ENCODE peak calls at places on chromosomes 1 and 21, in nine cellular contexts. Y is epithelial cell of esophagus, R is GM06990, B is thoracic aorta, T is PC-3, I is mammary epithelial cell, P is mucosa of descending colon, A is body of pancreas, K is cardiac fibroblast. N is an unnamed sample.
A peak's percentile ranks its signal among the peaks of the same experiment; 100 is the strongest.

GRCh38 chr1:5198328-5198727 is 543.9 kb downstream of the AJAP1 start:
- DNase-seq in Y (no peak), R (no peak), B (no peak), T (no peak), I (no peak), P (no peak), A (no peak), K (no peak), N (no peak)

GRCh38 chr1:8404450-8405370 is 86.8 kb downstream of the SLC45A1 start:
- DNase-seq in Y (no peak), R (no peak), B (no peak), T (no peak), I (no peak), P (no peak), A (no peak), K (no peak), N (no peak)

GRCh38 chr1:6317101-6317760 is 56.3 kb upstream of the GPR153 start:
- DNase-seq in Y (no peak), R (no peak), B (no peak), T (peak; percentile 91), I (peak; percentile 11), P (no peak), A (no peak), K (no peak), N (no peak)

GRCh38 chr1:29179641-29180184 is 2.0 kb downstream of the SRSF4 start:
- DNase-seq in Y (no peak), R (no peak), B (no peak), T (no peak), I (no peak), P (no peak), A (no peak), K (peak; percentile 66), N (no peak)

GRCh38 chr1:46400398-46400797 is 6.3 kb downstream of the FAAH start:
- DNase-seq in Y (no peak), R (no peak), B (no peak), T (no peak), I (no peak), P (peak; percentile 47), A (no peak), K (no peak), N (no peak)

GRCh38 chr1:236603896-236604217 is 459 bp downstream of the HEATR1 start:
- DNase-seq in Y (peak; percentile 34), R (no peak), B (no peak), T (peak; percentile 2), I (no peak), P (no peak), A (no peak), K (peak; percentile 54), N (no peak)

GRCh38 chr1:1361982-1362423 is 3.6 kb upstream of the MXRA8 start:
- DNase-seq in Y (no peak), R (no peak), B (no peak), T (no peak), I (no peak), P (peak; percentile 29), A (no peak), K (peak; percentile 88), N (no peak)

GRCh38 chr21:45460011-45460565 is 55.1 kb downstream of the COL18A1 start:
- DNase-seq in Y (no peak), R (no peak), B (no peak), T (no peak), I (no peak), P (no peak), A (no peak), K (no peak), N (no peak)

GRCh38 chr1:107829083-107829771 is 135.8 kb downstream of the VAV3 start:
- DNase-seq in Y (no peak), R (no peak), B (no peak), T (no peak), I (no peak), P (no peak), A (no peak), K (peak; percentile 11), N (peak; percentile 22)

GRCh38 chr1:2611034-2611501 is 21.7 kb downstream of the MMEL1 start:
- DNase-seq in Y (peak; percentile 25), R (peak; percentile 13), B (no peak), T (peak; percentile 32), I (no peak), P (peak; percentile 87), A (no peak), K (peak; percentile 22), N (no peak)

GRCh38 chr1:201261771-201262547 is 21.3 kb upstream of the PKP1 start:
- DNase-seq in Y (peak; percentile 84), R (no peak), B (no peak), T (no peak), I (peak; percentile 65), P (no peak), A (no peak), K (no peak), N (no peak)

GRCh38 chr1:155940531-155940992 is 876 bp upstream of the RXFP4 start:
- DNase-seq in Y (peak; percentile 60), R (no peak), B (no peak), T (peak; percentile 56), I (peak; percentile 51), P (peak; percentile 68), A (peak; percentile 61), K (peak; percentile 64), N (no peak)

GRCh38 chr1:1298861-1299685 is 8.7 kb downstream of the ACAP3 start:
- DNase-seq in Y (no peak), R (no peak), B (no peak), T (no peak), I (no peak), P (no peak), A (no peak), K (peak; percentile 22), N (no peak)

GRCh38 chr21:35352066-35352770 is 303.1 kb upstream of the RUNX1 start:
- DNase-seq in Y (peak; percentile 82), R (no peak), B (no peak), T (no peak), I (peak; percentile 57), P (no peak), A (no peak), K (peak; percentile 68), N (no peak)

GRCh38 chr1:82220754-82221153 is 420.0 kb downstream of the ADGRL2 start:
- DNase-seq in Y (no peak), R (no peak), B (no peak), T (no peak), I (no peak), P (no peak), A (no peak), K (no peak), N (no peak)

GRCh38 chr1:47656719-47657685 is 219.2 kb downstream of the FOXD2 start:
- DNase-seq in Y (no peak), R (no peak), B (peak; percentile 77), T (no peak), I (no peak), P (no peak), A (no peak), K (peak; percentile 48), N (no peak)
- H3K4me3 ChIP-seq in Y (no peak overlapping the region), R (no peak overlapping the region), B (peak overlapping the region; percentile 61), T (no peak overlapping the region), I (no peak overlapping the region), P (no peak overlapping the region), A (no peak overlapping the region), K (no peak overlapping the region), N (no peak overlapping the region)

DNA sequence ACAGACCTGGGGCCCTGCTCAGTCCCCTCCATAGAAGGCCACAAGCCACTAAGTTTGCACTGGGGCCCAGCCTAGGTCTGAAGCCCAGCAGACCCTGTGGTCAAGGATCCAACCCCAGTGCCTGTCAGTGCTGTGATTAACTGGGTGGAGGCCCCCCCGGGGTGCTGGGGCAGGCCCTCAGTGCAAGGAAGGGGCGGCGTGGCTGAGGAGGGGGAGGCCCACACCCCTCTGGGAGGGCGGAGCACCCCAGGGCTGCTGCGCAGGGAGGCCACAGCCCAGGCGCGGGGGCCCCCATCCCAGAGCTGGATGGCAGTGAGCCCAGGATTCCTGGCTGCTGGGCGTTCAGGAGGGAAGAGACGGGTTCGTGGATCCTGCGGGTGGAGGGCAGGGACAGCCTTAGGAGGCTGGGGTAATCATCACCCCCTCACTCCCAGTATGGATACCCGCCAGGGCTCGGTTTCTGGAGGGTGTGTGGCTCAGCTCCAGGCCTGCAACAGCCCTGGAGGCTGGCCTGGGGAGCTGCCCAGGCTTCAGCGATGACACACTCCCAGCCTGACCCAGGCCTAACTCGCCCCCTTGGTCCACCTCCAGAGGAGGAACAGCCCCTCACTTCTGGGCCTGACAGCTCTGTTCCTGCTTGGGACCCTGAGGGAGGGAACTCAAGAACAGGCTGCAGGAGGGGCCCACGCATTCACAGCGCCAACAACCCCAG is 884 bp downstream of the GJC2 start:
- DNase-seq in Y (no peak), R (peak; percentile 4), B (no peak), T (no peak), I (no peak), P (peak; percentile 57), A (peak; percentile 36), K (peak; percentile 97), N (no peak)
- H3K4me3 ChIP-seq in Y (no peak overlapping the region), R (no peak overlapping the region), B (peak overlapping the region; percentile 48), T (no peak overlapping the region), I (no peak overlapping the region), P (no peak overlapping the region), A (no peak overlapping the region), K (no peak overlapping the region), N (no peak overlapping the region)

DNA sequence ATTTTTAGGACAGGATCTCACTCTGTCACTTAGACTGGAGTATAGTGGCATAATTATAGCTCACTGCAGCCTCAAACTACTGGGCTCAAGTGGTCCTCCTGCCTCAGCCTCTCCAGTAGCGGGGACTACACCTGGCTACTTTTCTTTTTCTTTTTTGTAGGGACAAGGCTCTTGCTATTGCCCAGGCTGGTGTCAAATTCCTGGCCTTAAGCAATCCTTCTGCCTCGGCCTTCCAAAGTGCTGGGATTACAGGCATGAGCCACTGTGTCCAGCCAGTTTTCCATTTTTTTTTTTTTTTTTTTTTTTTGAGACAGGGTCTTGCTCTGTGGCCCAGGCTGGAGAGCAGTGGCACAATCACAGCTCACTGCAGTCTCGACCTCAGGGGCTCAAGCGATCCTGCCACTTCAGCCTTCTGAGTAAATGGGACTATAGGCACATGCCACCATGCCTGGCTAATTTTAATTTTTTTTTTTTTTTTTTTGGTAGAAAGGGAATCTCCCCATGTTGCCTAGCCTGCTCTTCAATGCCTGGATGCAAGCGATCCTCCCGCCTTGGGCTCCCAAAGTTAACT is 20.6 kb upstream of the CEP85 start:
- DNase-seq in Y (no peak), R (no peak), B (no peak), T (no peak), I (no peak), P (no peak), A (no peak), K (no peak), N (no peak)
- H3K4me3 ChIP-seq in Y (no peak overlapping the region), R (no peak overlapping the region), B (no peak overlapping the region), T (no peak overlapping the region), I (no peak overlapping the region), P (no peak overlapping the region), A (no peak overlapping the region), K (no peak overlapping the region), N (no peak overlapping the region)

DNA sequence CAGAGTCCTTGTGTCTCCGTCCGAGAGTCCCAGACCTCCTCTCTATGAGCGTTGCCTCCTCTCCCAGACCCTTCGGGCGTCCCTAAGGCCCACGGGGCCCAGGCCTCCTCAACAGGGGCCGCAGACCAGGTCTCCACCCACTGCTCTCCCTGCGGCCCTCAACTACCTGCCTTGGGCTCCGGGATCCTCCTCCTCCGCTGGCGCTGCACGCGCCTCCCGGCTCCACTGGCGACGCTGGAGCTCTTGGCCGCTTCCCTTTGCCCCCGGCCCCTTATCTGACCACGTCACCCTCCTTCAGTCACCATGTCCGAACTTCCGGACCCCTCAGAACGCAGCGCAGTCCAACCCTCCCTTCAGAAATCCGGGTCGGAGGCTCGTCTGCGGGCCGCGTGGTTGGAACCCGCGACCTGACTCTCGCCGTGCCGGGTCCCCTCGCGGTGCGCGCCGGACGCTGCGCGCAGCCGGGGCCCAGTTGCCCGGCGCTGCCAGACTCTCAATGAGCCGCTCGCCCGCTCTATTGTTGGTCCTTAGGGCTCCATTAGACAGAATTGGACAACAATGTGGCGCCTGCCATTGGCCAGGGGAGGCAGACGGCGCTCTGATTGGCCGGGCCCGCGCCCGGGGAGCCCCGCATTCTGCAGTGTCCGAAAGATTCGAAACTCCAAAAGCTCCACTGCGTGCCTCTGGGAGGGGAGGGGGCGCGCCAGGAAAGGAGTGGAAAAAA is at the start of gene DMRTA2:
- DNase-seq in Y (peak; percentile 84), R (no peak), B (no peak), T (no peak), I (peak; percentile 34), P (peak; percentile 41), A (no peak), K (no peak), N (no peak)
- H3K4me3 ChIP-seq in Y (peak within 1 kb of the TSS; percentile 65), R (peak within 1 kb of the TSS; percentile 64), B (peak within 1 kb of the TSS; percentile 65), T (no peak within 1 kb of the TSS), I (no peak within 1 kb of the TSS), P (no peak within 1 kb of the TSS), A (no peak within 1 kb of the TSS), K (peak within 1 kb of the TSS; percentile 13), N (peak within 1 kb of the TSS; percentile 42)

N was measured in CD4-positive, alpha-beta memory T cell.